ENCODE peak calls at places on chromosomes 16 and 17, in eight cellular contexts. O is NCI-H2029; J is stimulated activated CD8-positive, alpha-beta memory T cell treated with anti-CD3 and anti-CD28 coated beads, Interleukin-4, amount 100 ng/mL, for 1 hour; Q is ascending aorta; R is LHCN-M2; S is HTR-8/SVneo; A is activated naive CD8-positive, alpha-beta T cell treated with anti-CD3 and anti-CD28 coated beads for 36 hours; Z is lower lobe of right lung. L is an unnamed sample.
A peak's percentile ranks its signal among the peaks of the same experiment; 100 is the strongest.

GRCh38 chr16:49856741-49857330 is 924 bp upstream of the ZNF423 start:
- DNase-seq in O (no peak), J (no peak), Q (no peak), R (peak; percentile 51), S (peak; percentile 46), A (no peak), Z (peak; percentile 75), L (no peak)

GRCh38 chr17:79595956-79596355 is 14.9 kb downstream of the RBFOX3 start:
- DNase-seq in O (no peak), J (no peak), Q (no peak), R (no peak), S (no peak), A (no peak), Z (no peak), L (no peak)

GRCh38 chr16:88977028-88977844 is at the start of gene CBFA2T3:
- DNase-seq in O (no peak), J (no peak), Q (peak; percentile 37), R (no peak), S (no peak), A (no peak), Z (peak; percentile 87), L (no peak)

GRCh38 chr16:79642652-79643051 is 42.1 kb upstream of the MAF start:
- DNase-seq in O (no peak), J (no peak), Q (no peak), R (no peak), S (no peak), A (no peak), Z (no peak), L (no peak)

GRCh38 chr17:65576939-65577338 is 15.5 kb upstream of the AXIN2 start:
- DNase-seq in O (no peak), J (no peak), Q (no peak), R (no peak), S (no peak), A (no peak), Z (no peak), L (no peak)

GRCh38 chr17:44828919-44829557 is 1.0 kb downstream of the GJC1 start:
- DNase-seq in O (no peak), J (no peak), Q (no peak), R (peak; percentile 43), S (no peak), A (peak; percentile 9), Z (no peak), L (peak; percentile 39)

GRCh38 chr17:10360578-10360977 is 12.2 kb downstream of the MYH13 start:
- DNase-seq in O (no peak), J (no peak), Q (no peak), R (peak; percentile 50), S (no peak), A (no peak), Z (no peak), L (no peak)

GRCh38 chr17:40550608-40551007 is 14.7 kb downstream of the CCR7 start:
- DNase-seq in O (no peak), J (no peak), Q (no peak), R (peak; percentile 96), S (no peak), A (no peak), Z (no peak), L (no peak)

GRCh38 chr17:82241926-82242697 is 13.3 kb downstream of the SLC16A3 start:
- DNase-seq in O (no peak), J (no peak), Q (no peak), R (peak; percentile 46), S (no peak), A (no peak), Z (no peak), L (no peak)

GRCh38 chr17:74452027-74452840 is 14.2 kb upstream of the CD300A start:
- DNase-seq in O (peak; percentile 82), J (no peak), Q (no peak), R (no peak), S (no peak), A (no peak), Z (no peak), L (no peak)

GRCh38 chr16:61233718-61234117 is 802.5 kb downstream of the CDH8 start:
- DNase-seq in O (no peak), J (no peak), Q (no peak), R (peak; percentile 4), S (no peak), A (no peak), Z (no peak), L (no peak)

GRCh38 chr17:76962858-76963257 is 94.7 kb downstream of the MGAT5B start:
- DNase-seq in O (no peak), J (no peak), Q (no peak), R (no peak), S (no peak), A (no peak), Z (no peak), L (no peak)

GRCh38 chr17:50661348-50661747 is 26.7 kb downstream of the ABCC3 start:
- DNase-seq in O (no peak), J (no peak), Q (no peak), R (no peak), S (no peak), A (no peak), Z (no peak), L (no peak)

GRCh38 chr17:4215882-4216411 is 47.8 kb downstream of the ANKFY1 start:
- DNase-seq in O (no peak), J (no peak), Q (no peak), R (no peak), S (no peak), A (no peak), Z (no peak), L (no peak)

GRCh38 chr17:43418441-43419374 is 19.9 kb downstream of the ARL4D start:
- DNase-seq in O (no peak), J (no peak), Q (no peak), R (peak; percentile 91), S (peak; percentile 95), A (no peak), Z (no peak), L (no peak)

GRCh38 chr16:49019081-49019633 is 262.5 kb downstream of the CBLN1 start:
- DNase-seq in O (no peak), J (no peak), Q (no peak), R (peak; percentile 30), S (no peak), A (no peak), Z (no peak), L (no peak)

GRCh38 chr16:28162326-28162877 is 49.4 kb downstream of the XPO6 start:
- DNase-seq in O (no peak), J (no peak), Q (no peak), R (no peak), S (no peak), A (no peak), Z (no peak), L (no peak)

GRCh38 chr17:76531501-76532038 is 5.9 kb downstream of the CYGB start:
- DNase-seq in O (no peak), J (no peak), Q (no peak), R (no peak), S (no peak), A (no peak), Z (no peak), L (no peak)

L was measured in naive thymus-derived CD8-positive, alpha-beta T cell.